ENCODE peak calls at places on chromosomes 12 and 14, in four cellular contexts. One of them, this sample, is unnamed. For H3K4me1, the result is how much of the 10 kb centered on the place peaks cover.

GRCh38 chr12:112595415-112595814 is 176.7 kb downstream of the PTPN11 start:
- DNase-seq in tibial nerve: no peak
- DNase-seq in left lung: no peak
- DNase-seq in ovary: no peak
- DNase-seq in this sample: no peak

GRCh38 chr14:64766430-64767151 is 62.4 kb downstream of the PLEKHG3 start:
- DNase-seq in tibial nerve: no peak
- DNase-seq in ovary: no peak
- DNase-seq in left lung: no peak
- DNase-seq in this sample: no peak

GRCh38 chr14:58665773-58666500 is 28.2 kb downstream of the DACT1 start:
- DNase-seq in ovary: no peak
- DNase-seq in left lung: no peak
- DNase-seq in tibial nerve: no peak
- DNase-seq in this sample: no peak

GRCh38 chr12:111447571-111448265 is 42.0 kb downstream of the SH2B3 start:
- DNase-seq in left lung: no peak
- DNase-seq in tibial nerve: no peak
- DNase-seq in ovary: no peak
- DNase-seq in this sample: no peak

GRCh38 chr12:124518051-124518932 is 49.1 kb downstream of the NCOR2 start:
- DNase-seq in left lung: peak
- DNase-seq in ovary: peak
- DNase-seq in tibial nerve: peak
- DNase-seq in this sample: no peak

GRCh38 chr14:78399316-78399889 is 229.2 kb downstream of the NRXN3 start:
- DNase-seq in tibial nerve: no peak
- DNase-seq in left lung: no peak
- DNase-seq in ovary: no peak
- DNase-seq in this sample: no peak

GRCh38 chr12:91226-91625 is 24.7 kb downstream of the IQSEC3 start:
- DNase-seq in tibial nerve: no peak
- DNase-seq in ovary: no peak
- DNase-seq in left lung: no peak
- DNase-seq in this sample: no peak

GRCh38 chr12:38502420-38502819 is 185.8 kb downstream of the ALG10B start:
- DNase-seq in left lung: no peak
- DNase-seq in tibial nerve: no peak
- DNase-seq in ovary: no peak
- DNase-seq in this sample: no peak

GRCh38 chr12:124569375-124570148 is 2.1 kb upstream of the NCOR2 start:
- DNase-seq in tibial nerve: no peak
- DNase-seq in left lung: no peak
- DNase-seq in ovary: no peak
- DNase-seq in this sample: no peak

GRCh38 chr12:122894173-122895121 is 1.5 kb downstream of the VPS37B start:
- DNase-seq in tibial nerve: no peak
- DNase-seq in left lung: no peak
- DNase-seq in ovary: no peak
- DNase-seq in this sample: peak

GRCh38 chr12:85794551-85794950 is 41.7 kb downstream of the RASSF9 start:
- DNase-seq in ovary: no peak
- DNase-seq in left lung: no peak
- DNase-seq in tibial nerve: no peak
- DNase-seq in this sample: no peak

GRCh38 chr14:65949711-65950516 is 536.3 kb upstream of the CCDC196 start:
- DNase-seq in tibial nerve: no peak
- DNase-seq in ovary: no peak
- DNase-seq in left lung: no peak
- DNase-seq in this sample: no peak

GRCh38 chr12:106585862-106586534 is 3.2 kb downstream of the RFX4 start:
- DNase-seq in ovary: no peak
- DNase-seq in tibial nerve: no peak
- DNase-seq in left lung: no peak
- DNase-seq in this sample: no peak

GRCh38 chr14:99217066-99217465 is 54.9 kb downstream of the BCL11B start:
- DNase-seq in tibial nerve: no peak
- DNase-seq in left lung: no peak
- DNase-seq in ovary: no peak
- DNase-seq in this sample: no peak

GRCh38 chr12:32261638-32262037 is 137.7 kb upstream of the FGD4 start:
- DNase-seq in left lung: no peak
- DNase-seq in ovary: no peak
- DNase-seq in tibial nerve: no peak
- DNase-seq in this sample: no peak

GRCh38 chr14:84254205-84254788 is 1275.6 kb upstream of the FLRT2 start:
- DNase-seq in ovary: peak
- DNase-seq in left lung: no peak
- DNase-seq in tibial nerve: no peak
- DNase-seq in this sample: no peak

GRCh38 chr14:49463146-49463545 is 123.0 kb downstream of the RPS29 start:
- DNase-seq in ovary: no peak
- DNase-seq in tibial nerve: no peak
- DNase-seq in left lung: no peak
- DNase-seq in this sample: no peak

GRCh38 chr12:68393398-68393797 is 61.2 kb upstream of the MDM1 start:
- DNase-seq in left lung: no peak
- DNase-seq in ovary: no peak
- DNase-seq in tibial nerve: no peak
- DNase-seq in this sample: no peak

GRCh38 chr12:58463050-58463449 is 457.3 kb downstream of the LRIG3 start:
- DNase-seq in left lung: no peak
- DNase-seq in tibial nerve: no peak
- DNase-seq in ovary: no peak
- DNase-seq in this sample: no peak

GRCh38 chr14:61489527-61489926 is 168.1 kb downstream of the PRKCH start:
- DNase-seq in tibial nerve: no peak
- DNase-seq in ovary: no peak
- DNase-seq in left lung: no peak
- DNase-seq in this sample: no peak

GRCh38 chr14:93295541-93296220 is 37.2 kb downstream of the BTBD7 start:
- DNase-seq in tibial nerve: no peak
- DNase-seq in left lung: no peak
- DNase-seq in ovary: no peak
- DNase-seq in this sample: no peak

GRCh38 chr12:104121001-104121400 is 17.0 kb downstream of the NFYB start:
- DNase-seq in left lung: no peak
- DNase-seq in ovary: no peak
- DNase-seq in tibial nerve: no peak
- DNase-seq in this sample: no peak

GRCh38 chr12:106780010-106780625 is 5.6 kb downstream of the RIC8B start:
- DNase-seq in left lung: no peak
- DNase-seq in tibial nerve: no peak
- DNase-seq in ovary: no peak
- DNase-seq in this sample: no peak

GRCh38 chr12:49626169-49626835 is 2.9 kb downstream of the PRPF40B start:
- DNase-seq in ovary: no peak
- DNase-seq in tibial nerve: no peak
- DNase-seq in left lung: no peak
- DNase-seq in this sample: no peak

GRCh38 chr12:43540474-43540873 is 11.5 kb downstream of the ADAMTS20 start:
- DNase-seq in ovary: no peak
- DNase-seq in tibial nerve: no peak
- DNase-seq in left lung: no peak
- DNase-seq in this sample: no peak

GRCh38 chr12:56628671-56629458 is 1.3 kb downstream of the BAZ2A start:
- DNase-seq in ovary: peak
- DNase-seq in left lung: peak
- DNase-seq in tibial nerve: peak
- DNase-seq in this sample: peak

GRCh38 chr12:110639336-110640178 is 25.6 kb downstream of the TCTN1 start:
- DNase-seq in ovary: no peak
- DNase-seq in left lung: no peak
- DNase-seq in tibial nerve: no peak
- DNase-seq in this sample: no peak

GRCh38 chr12:96427269-96427729 is 27.1 kb upstream of the CDK17 start:
- DNase-seq in tibial nerve: no peak
- DNase-seq in ovary: no peak
- DNase-seq in left lung: peak
- DNase-seq in this sample: no peak

GRCh38 chr12:121911824-121912585 is 6.4 kb upstream of the CFAP251 start:
- DNase-seq in tibial nerve: no peak
- DNase-seq in left lung: no peak
- DNase-seq in ovary: no peak
- DNase-seq in this sample: no peak

GRCh38 chr14:21978184-21978998 is 304.8 kb upstream of the OR4E1 start:
- DNase-seq in left lung: no peak
- DNase-seq in tibial nerve: peak
- DNase-seq in ovary: no peak
- DNase-seq in this sample: peak

DNA sequence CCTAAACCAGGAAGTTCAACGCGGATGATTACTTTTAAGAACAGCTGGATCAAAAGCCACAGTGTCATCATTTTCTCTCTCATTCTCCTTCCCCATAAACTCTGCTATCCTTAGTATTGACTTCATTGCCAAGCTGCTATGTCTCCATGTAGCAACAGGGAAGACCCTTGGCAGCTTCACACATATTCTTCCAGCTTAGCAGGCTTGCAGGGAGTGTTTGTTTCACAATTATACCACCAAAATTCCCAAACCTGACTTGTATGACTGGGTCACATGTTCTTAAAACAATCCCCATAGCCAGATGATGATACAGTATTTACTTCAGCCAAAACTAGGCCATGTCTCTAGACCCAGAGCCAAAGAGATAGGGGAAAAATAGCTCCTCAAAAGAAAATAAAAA is 235.4 kb downstream of the PAWR start:
- DNase-seq in left lung: no peak
- DNase-seq in ovary: peak
- DNase-seq in tibial nerve: no peak
- DNase-seq in this sample: no peak
- H3K27ac ChIP-seq in left lung: no peak
- H3K27ac ChIP-seq in ovary: no peak
- H3K27ac ChIP-seq in tibial nerve: no peak
- H3K27ac ChIP-seq in this sample: no peak

GRCh38 chr14:103118663-103119404 is 4.4 kb upstream of the TNFAIP2 start:
- DNase-seq in ovary: no peak
- DNase-seq in tibial nerve: peak
- DNase-seq in left lung: peak
- DNase-seq in this sample: no peak

GRCh38 chr14:103123128-103123633 is at the start of gene TNFAIP2:
- DNase-seq in ovary: peak
- DNase-seq in tibial nerve: peak
- DNase-seq in left lung: peak
- DNase-seq in this sample: no peak

GRCh38 chr14:103122578-103123127 is 608 bp upstream of the TNFAIP2 start:
- DNase-seq in ovary: peak
- DNase-seq in tibial nerve: no peak
- DNase-seq in left lung: peak
- DNase-seq in this sample: no peak

GRCh38 chr14:103121846-103122577 is 1.2 kb upstream of the TNFAIP2 start:
- DNase-seq in ovary: peak
- DNase-seq in left lung: peak
- DNase-seq in tibial nerve: peak
- DNase-seq in this sample: no peak

GRCh38 chr14:103121161-103121845 is 2.0 kb upstream of the TNFAIP2 start:
- DNase-seq in left lung: peak
- DNase-seq in tibial nerve: peak
- DNase-seq in ovary: peak
- DNase-seq in this sample: no peak
- H3K4me1 ChIP-seq in left lung: half or more
- H3K4me1 ChIP-seq in tibial nerve: under half
- H3K4me1 ChIP-seq in ovary: under half
- H3K4me1 ChIP-seq in this sample: under half

GRCh38 chr12:1444142-1444516 is 150.3 kb downstream of the FBXL14 start:
- DNase-seq in ovary: no peak
- DNase-seq in tibial nerve: no peak
- DNase-seq in left lung: no peak
- DNase-seq in this sample: no peak

GRCh38 chr12:1445807-1446206 is 148.6 kb downstream of the FBXL14 start:
- DNase-seq in left lung: no peak
- DNase-seq in tibial nerve: no peak
- DNase-seq in ovary: no peak
- DNase-seq in this sample: no peak

GRCh38 chr12:1439687-1440086 is 154.7 kb downstream of the FBXL14 start:
- DNase-seq in ovary: no peak
- DNase-seq in left lung: no peak
- DNase-seq in tibial nerve: no peak
- DNase-seq in this sample: no peak

GRCh38 chr12:1439201-1439600 is 155.2 kb downstream of the FBXL14 start:
- DNase-seq in ovary: no peak
- DNase-seq in left lung: no peak
- DNase-seq in tibial nerve: no peak
- DNase-seq in this sample: no peak

GRCh38 chr12:1443421-1444141 is 150.8 kb downstream of the FBXL14 start:
- DNase-seq in ovary: no peak
- DNase-seq in tibial nerve: no peak
- DNase-seq in left lung: no peak
- DNase-seq in this sample: no peak
- H3K4me3 ChIP-seq in ovary: no peak
- H3K4me3 ChIP-seq in tibial nerve: no peak
- H3K4me3 ChIP-seq in left lung: no peak
- H3K4me3 ChIP-seq in this sample: no peak

GRCh38 chr14:73888971-73889370 is 2.3 kb downstream of the ZNF410 start:
- DNase-seq in ovary: no peak
- DNase-seq in left lung: no peak
- DNase-seq in tibial nerve: no peak
- DNase-seq in this sample: no peak

GRCh38 chr14:73888460-73888725 is 1.7 kb downstream of the ZNF410 start:
- DNase-seq in left lung: no peak
- DNase-seq in tibial nerve: no peak
- DNase-seq in ovary: no peak
- DNase-seq in this sample: no peak

GRCh38 chr14:73886449-73887115 is at the start of gene ZNF410:
- DNase-seq in ovary: peak
- DNase-seq in tibial nerve: peak
- DNase-seq in left lung: peak
- DNase-seq in this sample: peak

GRCh38 chr14:73887116-73887490 is 444 bp downstream of the ZNF410 start:
- DNase-seq in tibial nerve: no peak
- DNase-seq in ovary: no peak
- DNase-seq in left lung: no peak
- DNase-seq in this sample: no peak

GRCh38 chr14:73887704-73888459 is 1.2 kb downstream of the ZNF410 start:
- DNase-seq in ovary: no peak
- DNase-seq in tibial nerve: no peak
- DNase-seq in left lung: no peak
- DNase-seq in this sample: no peak
- H3K27ac ChIP-seq in ovary: no peak
- H3K27ac ChIP-seq in tibial nerve: peak
- H3K27ac ChIP-seq in left lung: peak
- H3K27ac ChIP-seq in this sample: peak

GRCh38 chr14:28762290-28762948 is 4.2 kb upstream of the FOXG1 start:
- DNase-seq in ovary: no peak
- DNase-seq in tibial nerve: no peak
- DNase-seq in left lung: no peak
- DNase-seq in this sample: no peak
- H3K4me1 ChIP-seq in ovary: under half
- H3K4me1 ChIP-seq in tibial nerve: under half
- H3K4me1 ChIP-seq in left lung: under half
- H3K4me1 ChIP-seq in this sample: under half

This sample was measured in effector memory CD4-positive, alpha-beta T cell.